ENCODE peak calls at places on chromosomes 16 and 17, in seven cellular contexts. H is HFFc6; F is CD8-positive, alpha-beta memory T cell; U is gastrocnemius medialis; Y is psoas muscle; C is lung microvascular endothelial cell; X is cardiac muscle cell. V is an unnamed sample.

GRCh38 chr17:31808521-31808920 is 50.5 kb downstream of the COPRS start:
- DNase-seq in H (no peak), F (no peak), U (no peak), Y (no peak), C (no peak), X (no peak), V (no peak)

GRCh38 chr17:4448197-4448980 is 14.6 kb downstream of the SPNS3 start:
- DNase-seq in H (peak), F (no peak), U (no peak), Y (no peak), C (no peak), X (no peak), V (no peak)

GRCh38 chr17:75995385-75995925 is 5.2 kb upstream of the CDK3 start:
- DNase-seq in H (no peak), F (peak), U (no peak), Y (no peak), C (no peak), X (no peak), V (no peak)

GRCh38 chr16:56367764-56368163 is 57.6 kb downstream of the AMFR start:
- DNase-seq in H (no peak), F (no peak), U (no peak), Y (no peak), C (no peak), X (no peak), V (no peak)

GRCh38 chr17:81044764-81045589 is 10.0 kb downstream of the BAIAP2 start:
- DNase-seq in H (peak), F (no peak), U (peak), Y (peak), C (peak), X (no peak), V (no peak)

GRCh38 chr17:27610304-27610676 is 20.7 kb upstream of the LGALS9 start:
- DNase-seq in H (no peak), F (no peak), U (no peak), Y (no peak), C (no peak), X (no peak), V (no peak)

GRCh38 chr17:82793974-82794620 is 42.2 kb downstream of the TBCD start:
- DNase-seq in H (no peak), F (no peak), U (no peak), Y (no peak), C (no peak), X (no peak), V (no peak)

GRCh38 chr17:66989076-66989475 is 24.6 kb downstream of the CACNG4 start:
- DNase-seq in H (no peak), F (no peak), U (no peak), Y (no peak), C (no peak), X (no peak), V (no peak)

GRCh38 chr16:1037023-1037933 is 35.3 kb upstream of the SSTR5 start:
- DNase-seq in H (no peak), F (no peak), U (no peak), Y (no peak), C (no peak), X (no peak), V (no peak)

V was measured in GOT3.